ENCODE peak calls at places on chromosomes 1 and 21, in ten cellular contexts. G, H, P, M, W, B, I, C, A and J are unnamed samples.

GRCh38 chr21:26409735-26410134 is 163.4 kb downstream of the CYYR1 start:
- DNase-seq in G (no peak), H (no peak), P (no peak), M (no peak), W (no peak), B (no peak), I (no peak), C (no peak), A (no peak), J (no peak)

GRCh38 chr21:42781150-42781980 is 98.0 kb downstream of the WDR4 start:
- DNase-seq in G (no peak), H (no peak), P (no peak), M (no peak), W (no peak), B (no peak), I (no peak), C (peak; percentile 29), A (peak; percentile 25), J (peak; percentile 45)

GRCh38 chr1:7967206-7967605 is 5.7 kb downstream of the PARK7 start:
- DNase-seq in G (no peak), H (no peak), P (no peak), M (no peak), W (no peak), B (no peak), I (no peak), C (no peak), A (no peak), J (no peak)

GRCh38 chr1:219686171-219686570 is 73.3 kb upstream of the ZC3H11B start:
- DNase-seq in G (no peak), H (no peak), P (no peak), M (no peak), W (no peak), B (no peak), I (no peak), C (no peak), A (no peak), J (no peak)

GRCh38 chr1:77655431-77655974 is 27.0 kb downstream of the ZZZ3 start:
- DNase-seq in G (peak; percentile 24), H (no peak), P (peak; percentile 18), M (no peak), W (no peak), B (no peak), I (no peak), C (no peak), A (no peak), J (no peak)

GRCh38 chr1:81377406-81377805 is 423.3 kb upstream of the ADGRL2 start:
- DNase-seq in G (no peak), H (no peak), P (no peak), M (no peak), W (no peak), B (no peak), I (no peak), C (no peak), A (no peak), J (no peak)

GRCh38 chr1:178093150-178093957 is 550 bp upstream of the RASAL2 start:
- DNase-seq in G (peak; percentile 97), H (peak; percentile 96), P (peak; percentile 98), M (peak; percentile 96), W (peak; percentile 97), B (peak; percentile 95), I (peak; percentile 93), C (peak; percentile 95), A (peak; percentile 97), J (peak; percentile 98)

GRCh38 chr21:30680586-30680985 is 37.9 kb downstream of the KRTAP20-3 start:
- DNase-seq in G (no peak), H (no peak), P (no peak), M (no peak), W (no peak), B (no peak), I (no peak), C (no peak), A (no peak), J (no peak)

GRCh38 chr1:215502081-215502480 is 65.0 kb upstream of the KCTD3 start:
- DNase-seq in G (no peak), H (no peak), P (no peak), M (no peak), W (no peak), B (no peak), I (no peak), C (no peak), A (no peak), J (peak; percentile 53)

GRCh38 chr1:43232071-43232470 is 37.7 kb upstream of the TMEM125 start:
- DNase-seq in G (peak; percentile 65), H (no peak), P (peak; percentile 82), M (peak; percentile 63), W (peak; percentile 72), B (no peak), I (no peak), C (no peak), A (peak; percentile 56), J (peak; percentile 49)

GRCh38 chr1:177360791-177361190 is 190.0 kb downstream of the BRINP2 start:
- DNase-seq in G (no peak), H (no peak), P (no peak), M (no peak), W (no peak), B (no peak), I (no peak), C (no peak), A (no peak), J (no peak)

GRCh38 chr1:181350146-181350545 is 133.2 kb upstream of the CACNA1E start:
- DNase-seq in G (no peak), H (no peak), P (no peak), M (no peak), W (no peak), B (no peak), I (no peak), C (no peak), A (no peak), J (no peak)

GRCh38 chr21:31446206-31446900 is 102.3 kb upstream of the TIAM1 start:
- DNase-seq in G (no peak), H (no peak), P (no peak), M (no peak), W (no peak), B (no peak), I (no peak), C (no peak), A (no peak), J (no peak)

GRCh38 chr1:7826363-7826762 is 26.5 kb downstream of the UTS2 start:
- DNase-seq in G (no peak), H (no peak), P (no peak), M (no peak), W (no peak), B (no peak), I (no peak), C (no peak), A (no peak), J (no peak)

GRCh38 chr1:236120725-236121153 is 21.6 kb upstream of the GPR137B start:
- DNase-seq in G (no peak), H (no peak), P (no peak), M (no peak), W (no peak), B (no peak), I (no peak), C (no peak), A (no peak), J (no peak)

GRCh38 chr1:43991476-43992231 is at the start of gene CCDC24:
- DNase-seq in G (peak; percentile 77), H (peak; percentile 92), P (peak; percentile 71), M (peak; percentile 87), W (peak; percentile 77), B (peak; percentile 92), I (peak; percentile 86), C (peak; percentile 81), A (peak; percentile 85), J (peak; percentile 81)

GRCh38 chr1:3320246-3321152 is 134.0 kb upstream of the ARHGEF16 start:
- DNase-seq in G (no peak), H (no peak), P (no peak), M (no peak), W (peak; percentile 48), B (peak; percentile 59), I (no peak), C (no peak), A (no peak), J (no peak)
- TF ChIP-seq CTCF in G (no peak), H (no peak), P (no peak), M (peak; percentile 40), W (no peak), B (no peak), I (no peak), C (no peak), A (peak; percentile 8), J (no peak)

DNA sequence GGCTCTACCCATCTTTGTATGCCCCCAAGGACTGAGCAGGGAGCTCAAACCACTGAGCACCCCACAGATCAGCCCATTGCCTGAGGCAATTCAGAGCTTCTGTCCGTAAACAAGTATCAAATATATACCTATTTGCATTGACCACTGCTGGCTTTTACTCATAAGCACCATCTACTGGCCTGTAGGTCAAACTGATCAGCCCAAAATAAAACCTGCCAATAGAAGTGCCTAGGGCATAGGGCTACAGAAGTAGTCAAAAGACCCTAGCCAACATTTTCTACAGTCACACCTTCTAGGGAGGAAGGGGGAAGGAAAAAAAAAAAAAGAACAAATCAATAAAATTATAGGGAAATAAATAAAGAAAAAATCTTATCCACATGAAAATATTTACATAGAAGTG is 5.3 kb upstream of the LCE3D start:
- DNase-seq in G (no peak), H (no peak), P (no peak), M (no peak), W (no peak), B (no peak), I (no peak), C (no peak), A (no peak), J (no peak)
- TF ChIP-seq CTCF in G (no peak), H (no peak), P (no peak), M (peak; percentile 32), W (no peak), B (no peak), I (no peak), C (no peak), A (no peak), J (peak; percentile 27)

GRCh38 chr21:46325073-46325912 is 1.3 kb downstream of the PCNT start:
- DNase-seq in G (peak; percentile 52), H (peak; percentile 68), P (peak; percentile 55), M (peak; percentile 41), W (peak; percentile 51), B (peak; percentile 64), I (peak; percentile 42), C (peak; percentile 52), A (peak; percentile 58), J (peak; percentile 71)
- TF ChIP-seq CTCF in G (peak; percentile 36), H (peak; percentile 21), P (peak; percentile 54), M (peak; percentile 42), W (peak; percentile 41), B (no peak), I (peak; percentile 51), C (no peak), A (no peak), J (peak; percentile 40)

DNA sequence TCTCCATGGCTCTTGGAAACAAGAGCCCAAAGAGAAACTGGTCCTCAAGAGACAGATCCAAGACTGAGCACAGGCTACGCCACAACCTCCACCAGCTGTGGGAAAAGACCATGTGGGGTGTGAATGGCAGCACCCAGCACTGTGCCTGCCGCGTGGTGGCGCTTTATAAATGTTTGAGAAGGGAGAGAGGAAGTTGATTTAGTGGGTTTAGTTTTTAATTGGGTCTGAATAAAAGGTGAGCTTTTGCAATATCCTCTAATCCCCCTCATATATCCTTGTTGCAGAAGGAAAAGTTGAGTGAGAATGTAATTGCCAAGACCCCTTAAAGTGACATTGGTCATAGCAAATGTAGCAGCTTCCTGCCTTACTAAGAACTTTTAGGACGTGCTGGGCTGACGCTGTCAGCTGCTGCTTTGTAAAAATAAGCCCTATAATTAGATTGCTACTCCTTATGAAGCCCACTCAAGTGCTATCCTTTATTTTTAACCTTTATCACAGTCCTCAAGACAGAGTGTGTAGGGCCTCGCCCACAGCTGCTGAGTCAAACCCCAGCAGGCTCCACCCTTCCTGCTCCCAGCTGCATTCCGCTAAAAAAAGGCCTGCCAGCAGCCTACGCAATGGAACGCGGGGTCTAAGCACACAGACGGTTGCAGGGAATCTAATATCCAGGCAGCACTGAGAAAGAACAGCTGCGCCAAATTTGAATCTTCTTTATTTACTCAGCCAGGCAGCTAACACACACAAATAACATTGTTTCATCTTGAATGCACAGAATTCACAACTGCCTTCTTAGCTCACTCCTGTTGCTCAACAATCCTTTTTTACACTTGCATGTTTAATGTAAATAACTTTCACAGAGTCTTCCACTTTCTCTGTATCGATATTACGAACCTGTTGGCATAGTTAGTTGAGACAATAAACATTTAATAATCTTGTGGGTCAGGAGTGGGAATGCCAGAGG is 47.3 kb upstream of the PRDX6 start:
- DNase-seq in G (peak; percentile 95), H (peak; percentile 92), P (peak; percentile 98), M (peak; percentile 87), W (peak; percentile 96), B (peak; percentile 85), I (peak; percentile 88), C (peak; percentile 91), A (peak; percentile 71), J (peak; percentile 77)
- TF ChIP-seq CTCF in G (peak; percentile 74), H (peak; percentile 56), P (peak; percentile 82), M (peak; percentile 87), W (peak; percentile 76), B (peak; percentile 59), I (peak; percentile 69), C (peak; percentile 71), A (peak; percentile 24), J (peak; percentile 70)